ENCODE peak calls at places on chromosome 21, in nine cellular contexts. W is activated T-cell treated with anti-CD3 and anti-CD28 coated beads, Interleukin-2, amount 50 U/mL, for 4 hours; V is adipocyte; C is AG04450; Y is CD4-positive, CD25-positive, alpha-beta regulatory T cell; E is fibroblast of lung; B is AG10803; F is CD8-positive, alpha-beta memory T cell; Q is anterior cingulate cortex. U is an unnamed sample.

GRCh38 chr21:21971384-21971783 is 973.2 kb downstream of the NCAM2 start:
- DNase-seq in W (no peak), V (peak; percentile 6), C (no peak), Y (no peak), E (no peak), B (no peak), F (no peak), Q (no peak), U (no peak)

GRCh38 chr21:24759348-24760118 is 847.7 kb downstream of the MRPL39 start:
- DNase-seq in W (no peak), V (no peak), C (no peak), Y (no peak), E (no peak), B (no peak), F (no peak), Q (no peak), U (no peak)

GRCh38 chr21:33402011-33402979 is 918 bp upstream of the IFNGR2 start:
- DNase-seq in W (no peak), V (no peak), C (no peak), Y (no peak), E (peak; percentile 60), B (peak; percentile 93), F (no peak), Q (peak; percentile 38), U (no peak)

GRCh38 chr21:44549525-44550211 is 1.6 kb downstream of the KRTAP10-2 start:
- DNase-seq in W (no peak), V (no peak), C (no peak), Y (no peak), E (no peak), B (no peak), F (no peak), Q (no peak), U (no peak)

GRCh38 chr21:16046625-16047340 is 317.0 kb downstream of the USP25 start:
- DNase-seq in W (no peak), V (peak; percentile 18), C (no peak), Y (no peak), E (peak; percentile 54), B (peak; percentile 4), F (no peak), Q (no peak), U (no peak)

GRCh38 chr21:35093514-35093913 is 44.4 kb upstream of the RUNX1 start:
- DNase-seq in W (no peak), V (no peak), C (no peak), Y (no peak), E (no peak), B (no peak), F (no peak), Q (no peak), U (no peak)

GRCh38 chr21:37373539-37373938 is 7.0 kb downstream of the DYRK1A start:
- DNase-seq in W (no peak), V (no peak), C (no peak), Y (no peak), E (no peak), B (no peak), F (no peak), Q (no peak), U (no peak)

GRCh38 chr21:40623550-40623949 is 223.4 kb downstream of the DSCAM start:
- DNase-seq in W (no peak), V (no peak), C (no peak), Y (no peak), E (no peak), B (no peak), F (no peak), Q (no peak), U (no peak)

GRCh38 chr21:44987301-44987885 is 47.6 kb downstream of the SLX9 start:
- DNase-seq in W (no peak), V (no peak), C (no peak), Y (no peak), E (no peak), B (no peak), F (no peak), Q (no peak), U (no peak)

GRCh38 chr21:43938751-43939442 is 73.2 kb upstream of the TRAPPC10 start:
- DNase-seq in W (peak; percentile 91), V (peak; percentile 62), C (peak; percentile 11), Y (peak; percentile 88), E (peak; percentile 52), B (peak; percentile 64), F (peak; percentile 86), Q (no peak), U (peak; percentile 50)

GRCh38 chr21:23131177-23131576 is 2133.0 kb downstream of the NCAM2 start:
- DNase-seq in W (no peak), V (no peak), C (no peak), Y (no peak), E (no peak), B (no peak), F (no peak), Q (no peak), U (no peak)

GRCh38 chr21:24275613-24276012 is 1331.7 kb downstream of the MRPL39 start:
- DNase-seq in W (no peak), V (no peak), C (no peak), Y (no peak), E (no peak), B (no peak), F (no peak), Q (no peak), U (no peak)

GRCh38 chr21:32102426-32102825 is 176.4 kb downstream of the MIS18A start:
- DNase-seq in W (no peak), V (no peak), C (no peak), Y (no peak), E (peak; percentile 4), B (peak; percentile 81), F (no peak), Q (no peak), U (no peak)

GRCh38 chr21:28771790-28772501 is 220.7 kb downstream of the LTN1 start:
- DNase-seq in W (no peak), V (peak; percentile 86), C (peak; percentile 69), Y (no peak), E (peak; percentile 84), B (peak; percentile 85), F (no peak), Q (no peak), U (no peak)

GRCh38 chr21:39633043-39633442 is 20.3 kb downstream of the B3GALT5 start:
- DNase-seq in W (no peak), V (peak; percentile 58), C (no peak), Y (no peak), E (peak; percentile 77), B (peak; percentile 47), F (no peak), Q (no peak), U (no peak)

GRCh38 chr21:34545079-34545884 is 33.3 kb upstream of the KCNE1 start:
- DNase-seq in W (no peak), V (peak; percentile 77), C (no peak), Y (no peak), E (peak; percentile 82), B (peak; percentile 92), F (no peak), Q (no peak), U (peak; percentile 80)

GRCh38 chr21:33825898-33826297 is 89.7 kb downstream of the ATP5PO start:
- DNase-seq in W (no peak), V (peak; percentile 68), C (peak; percentile 24), Y (no peak), E (peak; percentile 78), B (peak; percentile 68), F (no peak), Q (no peak), U (no peak)

GRCh38 chr21:39182484-39183271 is 573 bp downstream of the PSMG1 start:
- DNase-seq in W (peak; percentile 6), V (peak; percentile 59), C (no peak), Y (no peak), E (no peak), B (peak; percentile 23), F (no peak), Q (no peak), U (peak; percentile 32)

GRCh38 chr21:25670726-25671125 is 31.7 kb downstream of the JAM2 start:
- DNase-seq in W (no peak), V (peak; percentile 85), C (peak; percentile 4), Y (no peak), E (peak; percentile 60), B (peak; percentile 89), F (no peak), Q (no peak), U (no peak)

GRCh38 chr21:45640888-45641479 is 2.5 kb upstream of the PCBP3 start:
- DNase-seq in W (no peak), V (no peak), C (no peak), Y (no peak), E (peak; percentile 22), B (peak; percentile 63), F (no peak), Q (no peak), U (no peak)

GRCh38 chr21:28066051-28066450 is 926.6 kb downstream of the LTN1 start:
- DNase-seq in W (no peak), V (no peak), C (no peak), Y (no peak), E (no peak), B (peak; percentile 20), F (no peak), Q (no peak), U (no peak)

GRCh38 chr21:37582613-37583012 is 216.0 kb downstream of the DYRK1A start:
- DNase-seq in W (no peak), V (peak; percentile 81), C (peak; percentile 29), Y (no peak), E (peak; percentile 54), B (peak; percentile 52), F (no peak), Q (no peak), U (no peak)

GRCh38 chr21:30227128-30227527 is 11.2 kb upstream of the CLDN8 start:
- DNase-seq in W (no peak), V (no peak), C (no peak), Y (no peak), E (no peak), B (no peak), F (no peak), Q (no peak), U (no peak)

GRCh38 chr21:26756491-26757159 is 88.6 kb downstream of the ADAMTS1 start:
- DNase-seq in W (no peak), V (peak; percentile 32), C (no peak), Y (no peak), E (peak; percentile 81), B (peak; percentile 91), F (no peak), Q (no peak), U (no peak)

GRCh38 chr21:35932232-35932911 is 128.0 kb downstream of the SETD4 start:
- DNase-seq in W (no peak), V (peak; percentile 83), C (peak; percentile 80), Y (no peak), E (peak; percentile 91), B (peak; percentile 81), F (no peak), Q (no peak), U (peak; percentile 50)